ENCODE peak calls at places on chromosome 10, in five cellular contexts. K, H, U, W and V are unnamed samples.

GRCh38 chr10:33506838-33507661 is 172.6 kb upstream of the NRP1 start:
- DNase-seq in H (no peak), U (no peak), K (no peak), W (no peak), V (no peak)

GRCh38 chr10:10389182-10389581 is 628.5 kb upstream of the CELF2 start:
- DNase-seq in W (no peak), H (no peak), K (no peak), U (no peak), V (no peak)

GRCh38 chr10:113788604-113789083 is 37.2 kb downstream of the PLEKHS1 start:
- DNase-seq in H (peak; percentile 76), K (no peak), W (no peak), U (peak; percentile 10), V (peak; percentile 61)

GRCh38 chr10:4353964-4354363 is 472.0 kb upstream of the AKR1E2 start:
- DNase-seq in K (no peak), H (no peak), U (no peak), W (no peak), V (no peak)

GRCh38 chr10:89086801-89087513 is 96.4 kb downstream of the FAS start:
- DNase-seq in U (no peak), H (peak; percentile 90), K (peak; percentile 17), W (no peak), V (no peak)

GRCh38 chr10:58963723-58964124 is 212.7 kb upstream of the PHYHIPL start:
- DNase-seq in U (no peak), W (no peak), K (peak; percentile 93), H (peak; percentile 73), V (no peak)

GRCh38 chr10:3533296-3533695 is 251.7 kb downstream of the KLF6 start:
- DNase-seq in K (no peak), U (no peak), W (no peak), H (no peak), V (no peak)

GRCh38 chr10:107232013-107232412 is 67.5 kb upstream of the SORCS1 start:
- DNase-seq in U (no peak), K (no peak), W (no peak), H (no peak), V (no peak)

GRCh38 chr10:59880976-59881510 is 25.3 kb downstream of the CCDC6 start:
- DNase-seq in K (no peak), W (no peak), H (no peak), U (peak; percentile 54), V (no peak)

GRCh38 chr10:58350619-58351323 is 16.0 kb downstream of the UBE2D1 start:
- DNase-seq in K (no peak), H (no peak), U (no peak), W (no peak), V (no peak)

GRCh38 chr10:31759124-31759798 is 169.4 kb downstream of the ARHGAP12 start:
- DNase-seq in U (peak; percentile 17), K (peak; percentile 58), H (peak; percentile 76), W (no peak), V (peak; percentile 24)

GRCh38 chr10:98446656-98447221 is at the start of gene HPS1:
- DNase-seq in U (peak; percentile 91), W (peak; percentile 94), K (no peak), H (peak; percentile 90), V (peak; percentile 67)

GRCh38 chr10:95496951-95497350 is 64.2 kb downstream of the SORBS1 start:
- DNase-seq in H (no peak), U (no peak), W (no peak), K (no peak), V (no peak)

GRCh38 chr10:18325410-18325809 is 185.2 kb downstream of the CACNB2 start:
- DNase-seq in U (no peak), W (no peak), H (no peak), K (no peak), V (no peak)

GRCh38 chr10:36888925-36889573 is 236.3 kb upstream of the ANKRD30A start:
- DNase-seq in U (peak; percentile 20), K (peak; percentile 10), H (no peak), W (no peak), V (no peak)

GRCh38 chr10:126459032-126459831 is 71.0 kb upstream of the ADAM12 start:
- DNase-seq in U (no peak), H (no peak), K (no peak), W (peak; percentile 62), V (no peak)

GRCh38 chr10:26211781-26212444 is 4.7 kb upstream of the GAD2 start:
- DNase-seq in H (no peak), W (peak; percentile 74), K (no peak), U (no peak), V (no peak)

GRCh38 chr10:106175760-106176377 is 988.6 kb downstream of the SORCS1 start:
- DNase-seq in W (no peak), K (no peak), U (no peak), H (no peak), V (no peak)

GRCh38 chr10:46080886-46081285 is 34.8 kb upstream of the MSMB start:
- DNase-seq in K (no peak), W (no peak), H (no peak), U (no peak), V (no peak)

GRCh38 chr10:117168729-117169128 is 28.6 kb upstream of the KCNK18 start:
- DNase-seq in W (no peak), K (no peak), H (no peak), U (no peak), V (no peak)

GRCh38 chr10:102133373-102134195 is 744 bp downstream of the PPRC1 start:
- DNase-seq in U (peak; percentile 84), K (no peak), H (peak; percentile 90), W (no peak), V (peak; percentile 51)

GRCh38 chr10:89575037-89575436 is 39.6 kb upstream of the SLC16A12 start:
- DNase-seq in H (no peak), K (no peak), W (no peak), U (no peak), V (no peak)

DNA sequence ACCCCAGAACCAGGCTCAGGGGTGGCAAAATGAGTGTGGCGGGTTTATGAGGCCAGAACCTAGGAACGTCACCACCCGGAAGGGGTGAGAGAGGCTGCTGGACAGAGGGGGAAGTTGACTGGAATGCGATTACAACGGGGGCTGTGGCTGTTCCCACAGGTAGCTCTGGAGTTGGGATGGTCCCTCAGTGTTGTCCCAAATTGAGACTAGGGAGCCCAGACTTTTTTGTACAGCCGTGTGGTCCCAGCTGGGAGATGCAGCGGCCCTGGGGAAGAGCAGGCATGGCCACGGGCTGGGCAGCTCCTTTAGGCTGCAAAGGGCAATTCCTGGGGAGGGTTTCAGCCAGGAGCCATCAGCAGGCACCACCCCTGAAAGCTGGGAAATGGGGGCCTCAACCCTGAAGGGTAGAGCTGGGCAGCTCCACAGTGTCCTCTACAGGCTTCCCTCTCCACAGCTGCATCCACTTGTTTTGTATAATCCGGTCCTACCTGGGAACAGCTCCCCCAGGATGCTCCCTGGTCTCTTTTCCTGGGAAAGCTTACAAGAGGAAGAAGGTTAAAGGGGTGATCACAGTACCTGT is 11.0 kb upstream of the GDF10 start:
- DNase-seq in K (no peak), H (peak; percentile 47), U (no peak), W (no peak), V (no peak)
- H3K36me3 ChIP-seq in K (no peaks in the 10 kb centered on the region), H (no peaks in the 10 kb centered on the region), U (no peaks in the 10 kb centered on the region), W (no peaks in the 10 kb centered on the region), V (no peaks in the 10 kb centered on the region)

GRCh38 chr10:79167537-79167936 is 98.8 kb downstream of the ZMIZ1 start:
- DNase-seq in K (no peak), H (no peak), W (no peak), U (no peak), V (no peak)

GRCh38 chr10:79165068-79165467 is 96.3 kb downstream of the ZMIZ1 start:
- DNase-seq in U (no peak), H (no peak), W (no peak), K (no peak), V (no peak)

GRCh38 chr10:79168231-79168630 is 99.5 kb downstream of the ZMIZ1 start:
- DNase-seq in U (no peak), W (no peak), K (no peak), H (no peak), V (no peak)

GRCh38 chr10:79166312-79166721 is 97.6 kb downstream of the ZMIZ1 start:
- DNase-seq in K (no peak), U (no peak), H (no peak), W (no peak), V (no peak)

DNA sequence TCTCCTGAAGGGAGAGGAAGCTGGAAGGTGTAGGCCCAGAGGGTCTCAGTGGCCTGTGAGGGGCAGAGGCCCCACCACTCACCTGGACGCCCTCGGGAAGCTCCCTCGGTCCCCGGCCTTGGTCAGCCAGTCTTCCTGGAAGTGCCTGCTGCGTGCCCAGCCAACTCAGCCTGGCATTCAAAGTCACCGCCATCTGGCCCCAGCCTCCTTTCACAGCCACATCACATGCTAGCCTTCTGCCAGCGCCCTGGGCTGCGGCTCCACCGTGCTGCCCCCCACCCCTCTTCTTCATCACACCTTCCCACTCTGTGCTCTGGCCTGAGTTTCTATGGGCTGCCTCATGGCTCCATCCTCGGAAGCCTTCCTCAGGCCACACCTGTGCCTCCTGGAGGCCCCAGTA is 98.0 kb downstream of the ZMIZ1 start:
- DNase-seq in W (no peak), K (no peak), U (no peak), H (no peak), V (no peak)
- TF ChIP-seq POLR2AphosphoS5 in W (no peak), K (no peak), U (no peak), H (no peak), V (no peak)

GRCh38 chr10:130135676-130136213 is 446 bp upstream of the GLRX3 start:
- DNase-seq in W (no peak), H (no peak), K (no peak), U (no peak), V (no peak)

GRCh38 chr10:130138479-130138866 is 2.3 kb downstream of the GLRX3 start:
- DNase-seq in W (no peak), U (peak; percentile 25), H (no peak), K (no peak), V (peak; percentile 72)

GRCh38 chr10:130137659-130138478 is 1.7 kb downstream of the GLRX3 start:
- DNase-seq in H (no peak), U (no peak), K (no peak), W (no peak), V (no peak)

GRCh38 chr10:130137077-130137448 is 872 bp downstream of the GLRX3 start:
- DNase-seq in H (no peak), K (no peak), U (no peak), W (no peak), V (no peak)

DNA sequence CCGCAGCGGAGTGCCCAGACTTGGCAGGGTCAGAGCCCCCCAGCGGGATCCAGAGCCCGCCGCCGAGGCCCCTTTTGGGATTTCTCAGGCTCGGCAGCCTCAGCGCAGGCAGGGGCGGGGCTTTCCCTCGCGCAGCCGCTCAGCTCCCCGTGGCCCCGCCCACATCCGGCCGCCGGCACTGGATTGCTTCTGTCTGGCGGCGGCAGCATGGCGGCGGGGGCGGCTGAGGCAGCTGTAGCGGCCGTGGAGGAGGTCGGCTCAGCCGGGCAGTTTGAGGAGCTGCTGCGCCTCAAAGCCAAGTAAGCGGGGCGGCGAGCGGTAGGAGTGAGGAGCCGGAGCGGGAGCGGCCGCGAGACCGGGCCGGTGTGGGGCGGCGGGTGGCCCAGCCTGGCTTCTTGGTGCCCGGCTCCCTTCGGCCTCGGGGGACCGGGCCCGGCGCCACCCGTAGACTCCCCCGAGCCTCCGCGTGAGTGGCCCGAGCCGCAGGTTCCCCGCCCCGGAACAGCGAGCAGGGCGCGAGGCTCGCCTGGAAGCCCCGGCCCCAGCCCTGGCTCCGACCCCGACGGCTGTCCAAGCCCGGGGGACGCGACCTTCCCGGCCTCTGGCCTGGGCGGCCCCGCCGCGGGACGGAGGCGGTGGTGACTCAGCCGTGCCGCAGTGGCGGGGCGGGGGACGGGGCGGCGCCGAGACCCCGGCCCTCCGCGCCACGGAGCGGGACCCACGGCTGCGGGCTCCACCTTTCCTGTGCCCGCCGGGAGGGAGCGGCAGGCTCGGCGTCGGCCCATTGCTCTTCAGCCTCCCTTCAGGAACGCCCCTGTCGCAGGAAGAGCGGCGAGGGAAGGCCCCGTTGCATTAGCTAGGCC is at the start of gene GLRX3:
- DNase-seq in W (peak; percentile 95), U (peak; percentile 88), H (peak; percentile 92), K (peak; percentile 27), V (peak; percentile 86)
- TF ChIP-seq POLR2A in W (peak; percentile 36), U (peak; percentile 81), H (peak; percentile 77), K (peak; percentile 60), V (peak; percentile 75)

GRCh38 chr10:61951144-61951483 is 49.6 kb downstream of the ARID5B start:
- DNase-seq in U (no peak), H (no peak), W (no peak), K (no peak), V (no peak)
- H3K36me3 ChIP-seq in U (no peaks in the 10 kb centered on the region), H (no peaks in the 10 kb centered on the region), W (no peaks in the 10 kb centered on the region), K (no peaks in the 10 kb centered on the region), V (no peaks in the 10 kb centered on the region)